ENCODE peak calls at places on chromosomes 13 and 19, in five cellular contexts. P is right cardiac atrium, I is ovary, F is cardiac muscle cell, O is Peyer's patch. L is an unnamed sample.

GRCh38 chr19:45523642-45524256 is 16.5 kb downstream of the VASP start:
- DNase-seq in P (peak; percentile 88), I (peak; percentile 74), F (peak; percentile 92), O (peak; percentile 88), L (peak; percentile 50)

GRCh38 chr13:97188207-97188606 is 33.9 kb upstream of the MBNL2 start:
- DNase-seq in P (no peak), I (no peak), F (no peak), O (no peak), L (no peak)

GRCh38 chr13:22229916-22230315 is 559.0 kb downstream of the FGF9 start:
- DNase-seq in P (no peak), I (no peak), F (no peak), O (no peak), L (no peak)

GRCh38 chr13:69389899-69390298 is 717.7 kb upstream of the ATXN8OS start:
- DNase-seq in P (no peak), I (no peak), F (no peak), O (no peak), L (no peak)

GRCh38 chr13:20332361-20333096 is 100.4 kb upstream of the GJB6 start:
- DNase-seq in P (no peak), I (no peak), F (peak; percentile 25), O (no peak), L (no peak)

GRCh38 chr13:40152145-40152544 is 496.7 kb downstream of the COG6 start:
- DNase-seq in P (no peak), I (no peak), F (no peak), O (no peak), L (peak; percentile 19)

GRCh38 chr19:42282036-42282762 is 13.1 kb downstream of the CIC start:
- DNase-seq in P (peak; percentile 61), I (no peak), F (no peak), O (no peak), L (no peak)

GRCh38 chr13:51549050-51549449 is 35.2 kb upstream of the WDFY2 start:
- DNase-seq in P (peak; percentile 50), I (no peak), F (no peak), O (no peak), L (no peak)

GRCh38 chr13:66037096-66037495 is 1193.0 kb downstream of the PCDH9 start:
- DNase-seq in P (no peak), I (no peak), F (no peak), O (no peak), L (no peak)

GRCh38 chr13:97986841-97987240 is 33.4 kb downstream of the IPO5 start:
- DNase-seq in P (peak; percentile 51), I (no peak), F (no peak), O (peak; percentile 69), L (no peak)

GRCh38 chr13:98285317-98285716 is 108.2 kb upstream of the RNF113B start:
- DNase-seq in P (no peak), I (no peak), F (no peak), O (no peak), L (no peak)

GRCh38 chr19:56617531-56617930 is 22.4 kb downstream of the ZNF71 start:
- DNase-seq in P (no peak), I (no peak), F (no peak), O (no peak), L (no peak)

GRCh38 chr19:1401889-1402217 is 511 bp upstream of the GAMT start:
- DNase-seq in P (no peak), I (no peak), F (no peak), O (no peak), L (no peak)

GRCh38 chr13:113404723-113405471 is 41.0 kb upstream of the GRTP1 start:
- DNase-seq in P (no peak), I (no peak), F (no peak), O (peak; percentile 27), L (no peak)

GRCh38 chr19:16587031-16588023 is 15.1 kb upstream of the SLC35E1 start:
- DNase-seq in P (peak; percentile 67), I (no peak), F (peak; percentile 63), O (peak; percentile 92), L (no peak)

GRCh38 chr19:55536951-55537740 is at the start of gene SBK2:
- DNase-seq in P (peak; percentile 86), I (no peak), F (peak; percentile 87), O (no peak), L (no peak)

GRCh38 chr19:6723738-6724137 is 3.3 kb upstream of the C3 start:
- DNase-seq in P (peak; percentile 36), I (no peak), F (no peak), O (no peak), L (no peak)

GRCh38 chr19:19434483-19435045 is 29.1 kb downstream of the GATAD2A start:
- DNase-seq in P (peak; percentile 79), I (peak; percentile 77), F (no peak), O (no peak), L (no peak)

GRCh38 chr19:15109768-15110417 is 2.7 kb downstream of the SYDE1 start:
- DNase-seq in P (no peak), I (no peak), F (no peak), O (no peak), L (no peak)

GRCh38 chr13:110113284-110113764 is 193.6 kb downstream of the COL4A1 start:
- DNase-seq in P (no peak), I (no peak), F (no peak), O (no peak), L (no peak)

GRCh38 chr13:50080158-50080855 is 65.1 kb downstream of the KCNRG start:
- DNase-seq in P (peak; percentile 37), I (no peak), F (peak; percentile 36), O (peak; percentile 59), L (no peak)

GRCh38 chr13:79709526-79709925 is 228.6 kb downstream of the NDFIP2 start:
- DNase-seq in P (no peak), I (no peak), F (no peak), O (no peak), L (no peak)

GRCh38 chr13:23440821-23441608 is 7.5 kb upstream of the SACS start:
- DNase-seq in P (peak; percentile 53), I (no peak), F (no peak), O (no peak), L (no peak)

GRCh38 chr13:104318121-104318520 is 1251.9 kb upstream of the SLC10A2 start:
- DNase-seq in P (no peak), I (no peak), F (peak; percentile 9), O (no peak), L (no peak)

GRCh38 chr13:26471807-26472206 is 85.7 kb upstream of the WASF3 start:
- DNase-seq in P (no peak), I (no peak), F (no peak), O (no peak), L (no peak)

DNA sequence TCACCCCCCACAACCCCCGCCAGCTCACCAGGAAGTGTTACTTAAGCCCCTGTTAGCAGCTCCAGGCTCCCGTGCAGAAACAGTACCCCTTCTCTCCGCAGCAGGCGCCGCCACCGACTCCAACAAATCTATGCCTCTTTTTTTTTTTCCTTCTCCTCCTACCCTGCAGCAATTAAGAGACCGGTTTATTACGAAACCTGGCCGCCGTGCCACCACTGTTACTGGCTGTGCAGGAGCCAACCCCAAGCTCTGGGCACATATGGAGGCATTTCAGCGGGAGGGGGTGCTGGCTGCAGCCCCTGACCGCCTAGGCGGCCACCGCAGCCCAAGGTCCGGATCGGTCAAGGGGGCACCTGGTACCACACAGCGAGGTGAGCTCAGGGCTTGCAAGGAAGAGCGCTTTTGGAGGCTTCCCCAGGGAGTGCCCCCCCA is 2.4 kb downstream of the GADD45B start:
- DNase-seq in P (peak; percentile 86), I (peak; percentile 61), F (peak; percentile 59), O (peak; percentile 85), L (peak; percentile 36)
- H3K4me1 ChIP-seq in P (no peaks in the 10 kb centered on the region), I (peaks cover 7% of the 10 kb centered on the region), F (peaks cover 12% of the 10 kb centered on the region), O (peaks cover 3% of the 10 kb centered on the region), L (peaks cover 31% of the 10 kb centered on the region)

DNA sequence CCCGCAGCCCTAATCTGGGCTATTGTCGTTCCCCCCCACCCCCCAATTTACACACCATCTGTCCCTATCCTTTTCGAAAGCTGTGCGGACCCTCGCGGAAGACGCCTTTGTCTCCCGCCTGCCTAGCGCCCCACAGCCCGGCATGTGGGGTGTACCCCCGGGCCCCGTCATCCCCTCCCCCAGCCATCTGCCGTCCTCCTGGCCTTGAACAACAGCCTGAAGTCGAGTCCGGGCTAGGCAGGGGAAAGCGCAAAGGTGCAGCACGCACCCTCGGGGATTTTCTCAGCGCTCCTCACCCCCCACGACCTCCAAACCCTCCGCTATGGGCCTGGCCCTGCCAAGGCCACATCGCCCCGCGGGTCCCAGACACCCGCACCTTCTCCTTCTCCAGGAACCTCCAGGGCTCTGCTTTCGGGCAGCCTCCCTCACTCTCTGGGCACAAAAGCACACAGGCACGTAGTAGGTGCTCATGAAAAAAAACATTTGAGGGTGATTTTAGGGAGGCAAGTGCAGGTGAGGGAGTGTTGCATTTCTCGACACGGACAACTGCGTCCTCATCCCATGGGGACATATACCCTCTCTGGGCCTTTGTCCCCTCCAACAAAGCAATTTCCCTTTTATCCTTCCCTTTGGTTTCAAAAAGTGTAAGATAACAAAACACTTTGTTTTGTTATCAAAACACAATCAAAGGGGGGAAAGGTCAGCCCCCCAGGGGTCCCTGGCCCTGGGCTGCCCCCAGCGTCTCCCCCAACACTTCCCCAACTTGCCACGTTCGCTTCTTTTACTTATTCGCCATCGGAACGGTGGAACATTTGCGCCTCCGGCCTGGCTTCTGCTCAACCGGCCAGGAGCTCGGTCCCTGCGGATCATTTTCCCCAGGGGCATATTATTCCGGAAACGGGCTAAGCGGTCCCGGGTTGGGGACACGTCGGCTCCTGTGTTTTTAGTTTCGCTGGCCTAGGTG is 16.4 kb downstream of the CCDC124 start:
- DNase-seq in P (no peak), I (no peak), F (no peak), O (no peak), L (no peak)
- H3K27me3 ChIP-seq in P (no peaks in the 10 kb centered on the region), I (peaks cover 14% of the 10 kb centered on the region), F (peaks cover 20% of the 10 kb centered on the region), O (peaks cover 40% of the 10 kb centered on the region), L (peaks cover 20% of the 10 kb centered on the region)

GRCh38 chr19:54436031-54436523 is 12.9 kb upstream of the LENG8 start:
- DNase-seq in P (peak; percentile 76), I (peak; percentile 55), F (peak; percentile 23), O (no peak), L (no peak)

GRCh38 chr19:54433697-54434096 is 15.3 kb upstream of the LENG8 start:
- DNase-seq in P (peak; percentile 1), I (no peak), F (no peak), O (no peak), L (no peak)

GRCh38 chr19:54435551-54436016 is 13.4 kb upstream of the LENG8 start:
- DNase-seq in P (peak; percentile 57), I (no peak), F (no peak), O (no peak), L (no peak)

GRCh38 chr19:54434112-54434861 is 14.7 kb upstream of the LENG8 start:
- DNase-seq in P (peak; percentile 45), I (no peak), F (no peak), O (no peak), L (no peak)

GRCh38 chr19:54434862-54435174 is 14.2 kb upstream of the LENG8 start:
- DNase-seq in P (peak; percentile 68), I (peak; percentile 39), F (no peak), O (no peak), L (no peak)
- H3K4me1 ChIP-seq in P (peaks cover 8% of the 10 kb centered on the region), I (peaks cover 19% of the 10 kb centered on the region), F (peaks cover 9% of the 10 kb centered on the region), O (no peaks in the 10 kb centered on the region), L (peaks cover 7% of the 10 kb centered on the region)

GRCh38 chr13:31468114-31468902 is 268.5 kb downstream of the B3GLCT start:
- DNase-seq in P (no peak), I (no peak), F (no peak), O (no peak), L (no peak)
- H3K27me3 ChIP-seq in P (no peaks in the 10 kb centered on the region), I (no peaks in the 10 kb centered on the region), F (no peaks in the 10 kb centered on the region), O (no peaks in the 10 kb centered on the region), L (no peaks in the 10 kb centered on the region)

DNA sequence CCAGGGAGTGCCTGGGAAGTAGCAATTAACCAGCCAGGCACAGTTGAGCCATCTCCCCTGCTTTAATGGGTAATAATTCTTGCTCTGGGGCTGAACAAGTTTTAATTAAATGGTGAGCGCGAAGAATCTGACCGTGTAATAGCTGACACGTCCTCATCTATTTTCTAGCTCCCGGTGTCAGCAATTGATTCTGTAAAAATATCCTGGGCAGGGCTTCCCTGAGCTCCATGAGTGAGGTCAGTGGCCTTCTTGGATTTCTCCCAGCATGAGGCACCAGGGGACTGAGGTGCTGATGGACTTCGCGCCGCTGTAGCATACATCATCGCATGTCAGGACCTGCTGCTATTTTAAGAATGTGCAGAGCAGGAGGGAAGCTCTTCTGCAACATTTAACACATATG is 27.0 kb downstream of the SIPA1L3 start:
- DNase-seq in P (peak; percentile 76), I (no peak), F (peak; percentile 89), O (peak; percentile 87), L (no peak)
- H3K4me1 ChIP-seq in P (peaks cover 6% of the 10 kb centered on the region), I (no peaks in the 10 kb centered on the region), F (peaks cover 34% of the 10 kb centered on the region), O (no peaks in the 10 kb centered on the region), L (peaks cover 27% of the 10 kb centered on the region)